ENCODE peak calls at places on chromosomes 6 and 20, in six cellular contexts. T is Panc1; Q is K562; J is CD4-positive, alpha-beta T cell; X is aorta; L is CD8-positive, alpha-beta T cell. I is an unnamed sample.

GRCh38 chr6:10655508-10656055 is 38.8 kb downstream of the C6orf52 start:
- ATAC-seq in T (no peak), Q (peak; percentile 27), J (peak; percentile 41), X (no peak), L (peak; percentile 40), I (no peak)

GRCh38 chr20:4132956-4133355 is 117.6 kb upstream of the RNF24 start:
- ATAC-seq in T (no peak), Q (no peak), J (no peak), X (no peak), L (no peak), I (no peak)

GRCh38 chr6:42086046-42086664 is 35.8 kb downstream of the TAF8 start:
- ATAC-seq in T (no peak), Q (peak; percentile 67), J (no peak), X (peak; percentile 54), L (no peak), I (peak; percentile 52)

GRCh38 chr6:122947355-122947754 is 48.7 kb upstream of the CLVS2 start:
- ATAC-seq in T (no peak), Q (no peak), J (no peak), X (no peak), L (no peak), I (no peak)

GRCh38 chr6:31004794-31005193 is 5.5 kb upstream of the MUC22 start:
- ATAC-seq in T (no peak), Q (no peak), J (no peak), X (no peak), L (no peak), I (no peak)

GRCh38 chr20:46349742-46350056 is 41.4 kb upstream of the CDH22 start:
- ATAC-seq in T (no peak), Q (no peak), J (no peak), X (no peak), L (no peak), I (no peak)

GRCh38 chr6:134523903-134524302 is 206.0 kb upstream of the SGK1 start:
- ATAC-seq in T (no peak), Q (no peak), J (peak; percentile 41), X (no peak), L (peak; percentile 65), I (no peak)

GRCh38 chr20:58382096-58382495 is 6.9 kb upstream of the VAPB start:
- ATAC-seq in T (no peak), Q (no peak), J (no peak), X (no peak), L (no peak), I (no peak)

GRCh38 chr20:43824699-43825402 is 89.8 kb upstream of the TOX2 start:
- ATAC-seq in T (no peak), Q (no peak), J (no peak), X (no peak), L (no peak), I (no peak)

GRCh38 chr6:114576330-114576729 is 233.5 kb upstream of the HS3ST5 start:
- ATAC-seq in T (no peak), Q (no peak), J (no peak), X (no peak), L (no peak), I (no peak)

GRCh38 chr6:52049252-52050050 is 38.0 kb downstream of the PKHD1 start:
- ATAC-seq in T (no peak), Q (peak; percentile 70), J (no peak), X (no peak), L (no peak), I (no peak)

GRCh38 chr20:25039697-25040437 is 18.1 kb downstream of the ACSS1 start:
- ATAC-seq in T (no peak), Q (no peak), J (no peak), X (peak; percentile 84), L (no peak), I (peak; percentile 95)

GRCh38 chr20:25197173-25197869 is 1.8 kb downstream of the ENTPD6 start:
- ATAC-seq in T (no peak), Q (peak; percentile 16), J (peak; percentile 42), X (no peak), L (peak; percentile 38), I (no peak)

GRCh38 chr20:37378420-37378784 is 32.5 kb downstream of the SRC start:
- ATAC-seq in T (no peak), Q (no peak), J (no peak), X (no peak), L (no peak), I (no peak)

DNA sequence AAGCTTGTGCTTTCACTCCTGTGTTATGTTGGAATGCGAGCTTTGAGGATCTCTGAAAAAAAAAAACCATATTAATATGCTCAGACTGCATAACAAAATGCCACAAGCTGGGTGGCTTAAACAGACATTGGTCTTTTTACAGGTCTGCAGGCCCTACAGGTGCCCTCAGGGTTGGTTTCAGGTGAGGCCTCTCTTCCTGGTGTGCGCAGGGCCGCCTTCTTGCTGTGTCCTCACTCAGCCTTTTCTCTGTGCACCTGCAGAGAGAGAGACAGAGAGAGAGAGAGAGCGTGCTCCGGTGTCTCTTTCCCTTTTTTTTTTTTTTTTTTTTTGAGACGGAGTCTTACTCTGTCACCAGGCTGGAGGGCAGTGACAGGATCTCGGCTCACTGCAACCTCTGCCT is 114.1 kb upstream of the SNX9 start:
- ATAC-seq in T (no peak), Q (no peak), J (no peak), X (no peak), L (no peak), I (no peak)
- H3K27ac ChIP-seq in T (no peak overlapping the region), Q (no peak overlapping the region), J (no peak overlapping the region), X (no peak overlapping the region), L (no peak overlapping the region), I (no peak overlapping the region)

GRCh38 chr6:21115111-21115510 is 478.4 kb upstream of the SOX4 start:
- ATAC-seq in T (no peak), Q (no peak), J (no peak), X (no peak), L (no peak), I (no peak)
- H3K27ac ChIP-seq in T (peak overlapping the region; percentile 53), Q (no peak overlapping the region), J (no peak overlapping the region), X (no peak overlapping the region), L (no peak overlapping the region), I (no peak overlapping the region)

GRCh38 chr6:45416700-45417099 is 39.0 kb upstream of the SUPT3H start:
- ATAC-seq in T (no peak), Q (no peak), J (no peak), X (no peak), L (no peak), I (no peak)
- H3K27ac ChIP-seq in T (no peak overlapping the region), Q (no peak overlapping the region), J (no peak overlapping the region), X (no peak overlapping the region), L (no peak overlapping the region), I (no peak overlapping the region)

GRCh38 chr6:53065266-53066058 is at the start of gene FBXO9:
- ATAC-seq in T (peak; percentile 78), Q (peak; percentile 69), J (peak; percentile 49), X (peak; percentile 89), L (peak; percentile 56), I (peak; percentile 64)
- H3K27ac ChIP-seq in T (peak within 1 kb of the TSS; percentile 90), Q (peak within 1 kb of the TSS; percentile 84), J (peak within 1 kb of the TSS; percentile 68), X (peak within 1 kb of the TSS; percentile 79), L (peak within 1 kb of the TSS; percentile 55), I (peak within 1 kb of the TSS; percentile 87)

GRCh38 chr6:13420269-13420668 is 67.1 kb downstream of the GFOD1 start:
- ATAC-seq in T (no peak), Q (no peak), J (no peak), X (no peak), L (no peak), I (no peak)
- H3K27ac ChIP-seq in T (no peak overlapping the region), Q (no peak overlapping the region), J (no peak overlapping the region), X (no peak overlapping the region), L (no peak overlapping the region), I (peak overlapping the region; percentile 42)

GRCh38 chr20:50967621-50968020 is 9.0 kb downstream of the MOCS3 start:
- ATAC-seq in T (no peak), Q (no peak), J (no peak), X (no peak), L (no peak), I (no peak)
- H3K27ac ChIP-seq in T (no peak overlapping the region), Q (no peak overlapping the region), J (no peak overlapping the region), X (no peak overlapping the region), L (no peak overlapping the region), I (no peak overlapping the region)

GRCh38 chr20:62535964-62536363 is 60.2 kb upstream of the GATA5 start:
- ATAC-seq in T (no peak), Q (no peak), J (no peak), X (no peak), L (no peak), I (no peak)

GRCh38 chr20:62539646-62540045 is 63.9 kb upstream of the GATA5 start:
- ATAC-seq in T (no peak), Q (no peak), J (no peak), X (no peak), L (no peak), I (peak; percentile 44)

GRCh38 chr20:62539208-62539607 is 63.4 kb upstream of the GATA5 start:
- ATAC-seq in T (no peak), Q (no peak), J (no peak), X (no peak), L (no peak), I (no peak)

GRCh38 chr20:62536731-62537401 is 61.1 kb upstream of the GATA5 start:
- ATAC-seq in T (no peak), Q (no peak), J (no peak), X (peak; percentile 6), L (no peak), I (no peak)

DNA sequence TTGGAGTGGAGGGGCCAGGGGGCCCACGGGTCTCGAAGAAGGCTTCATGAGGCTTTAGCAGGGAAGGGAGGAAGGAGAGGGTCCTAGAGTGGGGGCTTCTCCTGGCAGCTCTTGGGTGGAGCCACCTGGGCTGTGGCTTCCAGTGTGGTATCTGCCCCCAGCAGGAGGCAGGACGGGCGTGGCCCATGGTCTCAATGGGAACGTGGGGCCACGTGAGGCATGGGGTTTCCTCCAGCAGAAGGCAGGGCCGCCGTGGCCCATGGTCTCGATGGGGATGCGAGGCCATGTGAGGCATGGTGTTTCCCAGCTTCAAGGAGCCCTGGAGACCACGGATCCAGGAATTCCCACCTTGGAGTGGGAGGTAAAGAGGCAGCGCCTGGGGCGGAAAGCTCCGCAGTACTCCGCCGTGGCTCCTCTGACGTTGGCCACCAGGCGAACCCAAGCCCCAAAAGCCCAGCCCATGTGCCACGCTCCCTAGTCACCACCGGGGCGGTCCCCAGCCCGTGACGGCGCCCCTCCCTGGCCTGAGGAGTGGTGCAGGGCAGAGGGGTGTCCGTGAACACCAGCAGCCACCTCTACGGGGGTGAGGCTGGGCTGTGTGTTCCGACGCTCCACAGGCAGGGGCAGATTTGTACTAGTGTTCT is 62.0 kb upstream of the GATA5 start:
- ATAC-seq in T (no peak), Q (no peak), J (no peak), X (no peak), L (no peak), I (no peak)
- H3K27ac ChIP-seq in T (no peak overlapping the region), Q (no peak overlapping the region), J (no peak overlapping the region), X (no peak overlapping the region), L (no peak overlapping the region), I (no peak overlapping the region)

GRCh38 chr6:4776493-4776966 is 326 bp downstream of the CDYL start:
- ATAC-seq in T (peak; percentile 38), Q (peak; percentile 75), J (peak; percentile 2), X (no peak), L (peak; percentile 2), I (peak; percentile 50)
- H3K27ac ChIP-seq in T (no peak overlapping the region), Q (peak overlapping the region; percentile 80), J (no peak overlapping the region), X (no peak overlapping the region), L (no peak overlapping the region), I (peak overlapping the region; percentile 75)

DNA sequence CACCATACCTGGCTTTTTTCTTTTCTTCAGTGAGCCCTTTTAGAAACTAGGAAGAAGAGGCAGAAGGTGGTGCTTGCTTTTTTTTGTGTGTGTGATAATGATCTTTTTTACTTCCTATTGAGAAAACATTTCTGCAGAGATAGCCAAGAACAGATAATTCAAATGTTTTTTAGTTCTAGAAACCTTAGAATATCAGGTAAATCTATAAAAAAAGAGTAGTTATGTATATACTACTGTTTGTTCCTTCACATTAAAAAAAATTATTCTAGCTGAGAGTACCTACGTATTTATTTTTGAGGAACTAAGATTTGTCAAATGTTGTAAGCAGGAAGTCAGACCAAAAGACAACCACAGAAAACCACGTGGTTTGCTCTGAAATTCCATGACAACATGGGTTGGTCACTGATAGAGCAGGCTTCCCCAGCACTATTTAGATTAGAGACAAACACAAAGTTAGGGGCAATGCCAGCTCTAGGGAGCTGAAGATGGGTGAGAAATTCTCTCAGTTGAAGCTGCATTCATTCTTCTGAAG is 12.8 kb downstream of the STK4 start:
- ATAC-seq in T (no peak), Q (peak; percentile 91), J (peak; percentile 85), X (no peak), L (peak; percentile 83), I (no peak)
- H3K27ac ChIP-seq in T (no peak overlapping the region), Q (peak overlapping the region; percentile 66), J (peak overlapping the region; percentile 90), X (no peak overlapping the region), L (peak overlapping the region; percentile 87), I (no peak overlapping the region)